ENCODE peak calls at places on chromosomes 4 and X, in ten cellular contexts. F is activated T-helper 1 cell treated with anti-CD3 and anti-CD28 coated beads, Interleukin-12 subunit alpha, Interleukin-12 subunit beta, Interleukin-2, Interleukin-4 antibody, amounts not matched to agents 30 ng/mL and 10 ng/mL and 1 ng/mL, durations not matched to agents 14 hours and 24 hours and 36 hours; O is aorta; Q is small intestine; I is iPS DF 19.7; P is NCI-H226; D is GM03348; U is activated CD4-positive, alpha-beta memory T cell treated with anti-CD3 and anti-CD28 coated beads for 36 hours; J is activated CD4-positive, alpha-beta T cell treated with anti-CD3 and anti-CD28 coated beads, Interleukin-2, amount 10 ng/mL, durations not matched to agents 7 days and 5 days; N is stimulated activated CD4-positive, alpha-beta T cell treated with anti-CD3 and anti-CD28 coated beads, TNF-alpha, amount 100 ng/mL, for 4 hours. G is an unnamed sample.

GRCh38 chr4:4480685-4481393 is 61.0 kb downstream of the STX18 start:
- DNase-seq in O (no peak), D (peak; percentile 67), N (no peak), J (no peak), Q (no peak), I (no peak), U (no peak), P (no peak), F (no peak), G (no peak)

GRCh38 chrX:41118156-41118555 is 32.9 kb downstream of the USP9X start:
- DNase-seq in U (peak; percentile 64), J (peak; percentile 45), N (no peak), P (no peak), I (no peak), Q (no peak), D (no peak), O (no peak), F (no peak), G (no peak)

GRCh38 chr4:101205878-101206277 is 141.4 kb downstream of the PPP3CA start:
- DNase-seq in U (peak; percentile 60), J (peak; percentile 63), F (peak; percentile 56), Q (peak; percentile 71), O (no peak), I (no peak), D (peak; percentile 18), N (no peak), P (peak; percentile 28), G (no peak)

GRCh38 chr4:48439988-48440387 is 43.2 kb upstream of the SLC10A4 start:
- DNase-seq in F (no peak), D (no peak), O (no peak), N (no peak), Q (no peak), I (no peak), U (no peak), J (no peak), P (no peak), G (no peak)

GRCh38 chr4:24521544-24521943 is 62.8 kb downstream of the DHX15 start:
- DNase-seq in D (no peak), J (no peak), P (no peak), I (no peak), F (no peak), N (no peak), Q (no peak), O (no peak), U (no peak), G (no peak)

GRCh38 chr4:992297-993110 is 700 bp downstream of the SLC26A1 start:
- DNase-seq in Q (peak; percentile 98), P (no peak), O (no peak), J (no peak), U (no peak), F (no peak), D (no peak), I (no peak), N (no peak), G (peak; percentile 94)

GRCh38 chr4:165398570-165398969 is 19.8 kb downstream of the CPE start:
- DNase-seq in P (peak; percentile 24), U (no peak), O (no peak), Q (peak; percentile 5), I (no peak), N (no peak), F (no peak), D (no peak), J (no peak), G (no peak)

GRCh38 chrX:152989292-152989658 is 4.6 kb downstream of the PNMA5 start:
- DNase-seq in Q (peak; percentile 2), J (no peak), U (peak; percentile 25), O (no peak), N (no peak), F (no peak), I (no peak), P (no peak), D (no peak), G (no peak)

GRCh38 chrX:114675365-114675764 is 91.5 kb downstream of the HTR2C start:
- DNase-seq in P (peak; percentile 2), D (peak; percentile 56), J (no peak), I (no peak), F (no peak), N (no peak), Q (no peak), O (no peak), U (no peak), G (no peak)

GRCh38 chr4:141713771-141714445 is 77.5 kb downstream of the IL15 start:
- DNase-seq in F (no peak), O (no peak), P (peak; percentile 52), N (no peak), U (no peak), D (peak; percentile 30), I (no peak), J (no peak), Q (no peak), G (no peak)

GRCh38 chrX:12206413-12206812 is 68.1 kb downstream of the FRMPD4 start:
- DNase-seq in D (no peak), P (no peak), U (no peak), Q (no peak), J (no peak), I (no peak), F (no peak), N (no peak), O (no peak), G (no peak)

GRCh38 chr4:86837651-86838050 is 11.5 kb downstream of the SLC10A6 start:
- DNase-seq in N (no peak), I (no peak), D (no peak), F (no peak), U (no peak), P (no peak), O (no peak), Q (no peak), J (no peak), G (no peak)

GRCh38 chrX:8711401-8711800 is 20.5 kb downstream of the ANOS1 start:
- DNase-seq in P (no peak), F (no peak), D (no peak), Q (no peak), J (no peak), N (no peak), O (no peak), U (no peak), I (no peak), G (no peak)

GRCh38 chrX:34810364-34810763 is 132.2 kb upstream of the FAM47B start:
- DNase-seq in F (no peak), I (no peak), N (no peak), J (no peak), P (no peak), O (no peak), D (peak; percentile 18), U (no peak), Q (no peak), G (no peak)

GRCh38 chr4:7939377-7940108 is at the start of gene AFAP1:
- DNase-seq in Q (peak; percentile 90), I (no peak), U (peak; percentile 91), N (peak; percentile 79), F (peak; percentile 85), J (peak; percentile 87), P (peak; percentile 80), O (peak; percentile 95), D (peak; percentile 99), G (peak; percentile 98)

G was measured in K562.